ENCODE peak calls at places on chromosomes 11 and 22, in five cellular contexts. P, V, X, I and N are unnamed samples.

GRCh38 chr11:3831378-3832239 is 9.2 kb downstream of the RHOG start:
- ATAC-seq in P (peak; percentile 12), V (peak; percentile 51), X (peak; percentile 20), I (peak; percentile 66), N (no peak)

GRCh38 chr22:30159561-30160353 is 79.5 kb downstream of the HORMAD2 start:
- ATAC-seq in P (no peak), V (no peak), X (no peak), I (no peak), N (no peak)

GRCh38 chr11:72411623-72412532 is 22.5 kb downstream of the CLPB start:
- ATAC-seq in P (peak; percentile 90), V (peak; percentile 86), X (peak; percentile 71), I (peak; percentile 51), N (peak; percentile 58)

GRCh38 chr11:5973530-5973929 is 5.2 kb upstream of the OR56A5 start:
- ATAC-seq in P (no peak), V (no peak), X (no peak), I (no peak), N (no peak)

GRCh38 chr22:38290347-38290746 is 17.5 kb upstream of the TMEM184B start:
- ATAC-seq in P (peak; percentile 40), V (no peak), X (no peak), I (no peak), N (no peak)

GRCh38 chr22:46766611-46767010 is 4.2 kb downstream of the TBC1D22A start:
- ATAC-seq in P (no peak), V (no peak), X (no peak), I (no peak), N (no peak)

GRCh38 chr22:47138898-47139789 is 376.7 kb downstream of the TBC1D22A start:
- ATAC-seq in P (no peak), V (no peak), X (no peak), I (no peak), N (no peak)

GRCh38 chr22:45923812-45924211 is 53.1 kb downstream of the WNT7B start:
- ATAC-seq in P (no peak), V (peak; percentile 28), X (peak; percentile 11), I (no peak), N (no peak)

GRCh38 chr22:23101524-23101923 is 31.2 kb downstream of the GNAZ start:
- ATAC-seq in P (no peak), V (no peak), X (no peak), I (no peak), N (no peak)

GRCh38 chr11:44286268-44286880 is 23.6 kb downstream of the ALX4 start:
- ATAC-seq in P (peak; percentile 91), V (peak; percentile 94), X (peak; percentile 84), I (no peak), N (no peak)

GRCh38 chr11:93773601-93774200 is 10.4 kb upstream of the MED17 start:
- ATAC-seq in P (no peak), V (no peak), X (peak; percentile 7), I (peak; percentile 49), N (no peak)

GRCh38 chr11:124441081-124441480 is 4.4 kb downstream of the OR8B8 start:
- ATAC-seq in P (no peak), V (no peak), X (no peak), I (no peak), N (no peak)

GRCh38 chr11:76772100-76772782 is 10.9 kb upstream of the TSKU start:
- ATAC-seq in P (no peak), V (no peak), X (no peak), I (no peak), N (peak; percentile 51)

GRCh38 chr22:44405661-44406060 is 92.4 kb downstream of the RTL6 start:
- ATAC-seq in P (no peak), V (no peak), X (no peak), I (no peak), N (no peak)

GRCh38 chr11:64100345-64100744 is 64.6 kb downstream of the FLRT1 start:
- ATAC-seq in P (peak; percentile 88), V (peak; percentile 89), X (no peak), I (no peak), N (no peak)

GRCh38 chr22:47083379-47083986 is 321.0 kb downstream of the TBC1D22A start:
- ATAC-seq in P (no peak), V (no peak), X (no peak), I (no peak), N (no peak)

GRCh38 chr11:8767466-8768142 is 85.0 kb downstream of the RPL27A start:
- ATAC-seq in P (peak; percentile 24), V (no peak), X (no peak), I (no peak), N (peak; percentile 65)

GRCh38 chr11:57680552-57680874 is 12.6 kb downstream of the ZDHHC5 start:
- ATAC-seq in P (peak; percentile 67), V (peak; percentile 84), X (no peak), I (no peak), N (no peak)

GRCh38 chr11:125390949-125391348 is 105.1 kb downstream of the FEZ1 start:
- ATAC-seq in P (no peak), V (no peak), X (no peak), I (no peak), N (peak; percentile 19)

GRCh38 chr22:23431337-23432072 is 148.6 kb downstream of the IGLL1 start:
- ATAC-seq in P (no peak), V (peak; percentile 86), X (peak; percentile 38), I (no peak), N (no peak)

GRCh38 chr22:40101417-40102101 is 76.2 kb upstream of the TNRC6B start:
- ATAC-seq in P (no peak), V (no peak), X (no peak), I (no peak), N (no peak)

GRCh38 chr11:6481924-6482275 is 599 bp downstream of the TIMM10B start:
- ATAC-seq in P (peak; percentile 29), V (peak; percentile 36), X (peak; percentile 58), I (no peak), N (no peak)

GRCh38 chr11:131510662-131511061 is 140.2 kb downstream of the NTM start:
- ATAC-seq in P (no peak), V (no peak), X (no peak), I (no peak), N (no peak)

GRCh38 chr11:3174387-3174786 is 9.3 kb upstream of the OSBPL5 start:
- ATAC-seq in P (no peak), V (no peak), X (no peak), I (no peak), N (no peak)

GRCh38 chr22:37044634-37045625 is 6.6 kb upstream of the KCTD17 start:
- ATAC-seq in P (peak; percentile 76), V (no peak), X (peak; percentile 22), I (no peak), N (no peak)

GRCh38 chr22:42357634-42358296 is 74.4 kb downstream of the NFAM1 start:
- ATAC-seq in P (peak; percentile 13), V (peak; percentile 61), X (peak; percentile 42), I (peak; percentile 41), N (peak; percentile 48)

GRCh38 chr22:20246368-20247009 is 21.6 kb downstream of the RTN4R start:
- ATAC-seq in P (no peak), V (no peak), X (no peak), I (no peak), N (no peak)

GRCh38 chr11:79055866-79056632 is 384.8 kb downstream of the TENM4 start:
- ATAC-seq in P (no peak), V (no peak), X (no peak), I (no peak), N (peak; percentile 60)

GRCh38 chr11:85970593-85970992 is 98.3 kb downstream of the PICALM start:
- ATAC-seq in P (no peak), V (no peak), X (peak; percentile 89), I (no peak), N (no peak)

GRCh38 chr11:85977751-85978160 is 91.1 kb downstream of the PICALM start:
- ATAC-seq in P (no peak), V (no peak), X (no peak), I (no peak), N (peak; percentile 78)

GRCh38 chr11:85974126-85974525 is 94.8 kb downstream of the PICALM start:
- ATAC-seq in P (no peak), V (no peak), X (no peak), I (no peak), N (no peak)

GRCh38 chr11:85976525-85976924 is 92.4 kb downstream of the PICALM start:
- ATAC-seq in P (no peak), V (no peak), X (no peak), I (no peak), N (no peak)
- H3K36me3 ChIP-seq in P (peaks cover 36% of the 10 kb centered on the region), V (peaks cover 97% of the 10 kb centered on the region), X (peaks cover 58% of the 10 kb centered on the region), I (peaks cover 11% of the 10 kb centered on the region), N (peaks cover 73% of the 10 kb centered on the region)

GRCh38 chr11:128379587-128380279 is 207.6 kb downstream of the ETS1 start:
- ATAC-seq in P (peak; percentile 28), V (no peak), X (no peak), I (peak; percentile 43), N (no peak)
- TF ChIP-seq EP300 in P (no peak), V (no peak), X (no peak), I (no peak), N (no peak)

GRCh38 chr11:68255526-68255925 is 16.2 kb downstream of the C11orf24 start:
- ATAC-seq in P (no peak), V (no peak), X (no peak), I (no peak), N (no peak)

GRCh38 chr11:68258363-68258765 is 13.4 kb downstream of the C11orf24 start:
- ATAC-seq in P (no peak), V (no peak), X (no peak), I (no peak), N (no peak)

GRCh38 chr11:68256331-68256741 is 15.4 kb downstream of the C11orf24 start:
- ATAC-seq in P (no peak), V (no peak), X (peak; percentile 68), I (no peak), N (peak; percentile 6)

GRCh38 chr11:68259122-68259959 is 12.4 kb downstream of the C11orf24 start:
- ATAC-seq in P (no peak), V (no peak), X (no peak), I (no peak), N (no peak)

DNA sequence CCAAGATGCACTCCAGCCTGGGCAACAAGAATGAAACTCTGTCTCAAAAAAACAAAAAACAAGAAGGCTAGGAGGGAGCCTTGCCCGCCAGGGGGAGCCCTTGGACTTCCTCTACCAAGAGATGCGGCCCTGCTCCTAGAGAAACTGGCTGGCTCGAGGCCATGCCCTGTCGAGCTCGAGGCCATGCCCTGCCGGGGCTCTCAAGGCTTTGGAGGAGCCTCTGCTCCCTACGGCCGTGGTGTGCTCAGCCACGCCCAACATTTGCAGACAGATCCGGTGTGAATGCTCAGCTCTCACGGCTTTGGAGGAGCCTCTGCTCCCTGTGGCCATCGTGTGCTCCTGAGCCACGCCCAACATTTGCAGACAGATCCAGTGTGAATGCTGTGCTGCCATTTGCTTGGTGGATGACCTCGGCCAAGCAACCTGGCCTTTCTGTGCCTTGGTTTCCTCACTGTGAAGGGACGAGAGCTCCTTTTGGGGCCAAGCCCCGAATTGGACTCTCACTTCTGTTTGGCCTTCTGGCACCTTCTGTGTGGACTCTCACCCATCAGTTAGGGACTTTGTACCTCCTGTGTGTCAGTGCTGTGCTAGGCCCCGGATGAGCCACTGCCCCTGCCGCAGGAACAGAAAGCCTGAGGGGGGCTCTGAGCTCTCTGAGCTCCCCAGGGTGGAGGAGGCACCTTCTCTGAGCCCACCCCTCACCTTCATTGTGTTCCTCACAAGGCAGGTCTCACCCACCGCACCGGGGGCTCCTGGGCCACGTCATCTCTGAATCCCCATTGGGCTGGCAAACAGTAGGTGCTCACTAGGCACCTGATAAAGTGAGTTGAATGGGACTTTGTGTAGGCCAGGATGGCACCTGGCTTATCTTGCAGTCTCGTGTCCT is 14.1 kb downstream of the C11orf24 start:
- ATAC-seq in P (peak; percentile 99), V (peak; percentile 84), X (peak; percentile 76), I (peak; percentile 90), N (peak; percentile 83)
- H3K4me3 ChIP-seq in P (no peak overlapping the region), V (no peak overlapping the region), X (no peak overlapping the region), I (peak overlapping the region; percentile 22), N (no peak overlapping the region)

GRCh38 chr22:34070051-34070450 is 149.8 kb upstream of the LARGE1 start:
- ATAC-seq in P (no peak), V (no peak), X (no peak), I (no peak), N (no peak)
- H3K36me3 ChIP-seq in P (no peaks in the 10 kb centered on the region), V (no peaks in the 10 kb centered on the region), X (no peaks in the 10 kb centered on the region), I (no peaks in the 10 kb centered on the region), N (no peaks in the 10 kb centered on the region)